ENCODE peak calls at places on chromosomes 13 and 19, in six cellular contexts. One of them, this sample, is unnamed.

GRCh38 chr13:41411536-41411935 is 45.8 kb upstream of the RGCC start:
- ATAC-seq in activated T-cell treated with anti-CD3 and anti-CD28 coated beads, Interleukin-2, amount 50 U/mL, for 4 hours: no peak
- ATAC-seq in T-helper 17 cell: peak; percentile 52
- ATAC-seq in left colon: peak; percentile 54
- ATAC-seq in heart right ventricle: peak; percentile 49
- ATAC-seq in left lung: peak; percentile 86
- ATAC-seq in this sample: peak; percentile 50

GRCh38 chr13:48547663-48548092 is 14.8 kb upstream of the RCBTB2 start:
- ATAC-seq in left lung: no peak
- ATAC-seq in left colon: no peak
- ATAC-seq in heart right ventricle: no peak
- ATAC-seq in T-helper 17 cell: no peak
- ATAC-seq in activated T-cell treated with anti-CD3 and anti-CD28 coated beads, Interleukin-2, amount 50 U/mL, for 4 hours: no peak
- ATAC-seq in this sample: no peak

GRCh38 chr13:106432636-106433035 is 102.8 kb downstream of the EFNB2 start:
- ATAC-seq in heart right ventricle: no peak
- ATAC-seq in T-helper 17 cell: no peak
- ATAC-seq in left lung: no peak
- ATAC-seq in activated T-cell treated with anti-CD3 and anti-CD28 coated beads, Interleukin-2, amount 50 U/mL, for 4 hours: no peak
- ATAC-seq in left colon: no peak
- ATAC-seq in this sample: no peak

GRCh38 chr19:4391701-4392543 is 8.4 kb downstream of the SH3GL1 start:
- ATAC-seq in heart right ventricle: peak; percentile 69
- ATAC-seq in left lung: peak; percentile 33
- ATAC-seq in left colon: no peak
- ATAC-seq in activated T-cell treated with anti-CD3 and anti-CD28 coated beads, Interleukin-2, amount 50 U/mL, for 4 hours: no peak
- ATAC-seq in T-helper 17 cell: no peak
- ATAC-seq in this sample: peak; percentile 22

GRCh38 chr13:41941174-41941573 is 19.7 kb downstream of the VWA8 start:
- ATAC-seq in left colon: no peak
- ATAC-seq in left lung: no peak
- ATAC-seq in activated T-cell treated with anti-CD3 and anti-CD28 coated beads, Interleukin-2, amount 50 U/mL, for 4 hours: no peak
- ATAC-seq in heart right ventricle: peak; percentile 87
- ATAC-seq in T-helper 17 cell: no peak
- ATAC-seq in this sample: no peak

GRCh38 chr13:43328907-43329306 is 305.5 kb downstream of the DNAJC15 start:
- ATAC-seq in left colon: no peak
- ATAC-seq in left lung: no peak
- ATAC-seq in activated T-cell treated with anti-CD3 and anti-CD28 coated beads, Interleukin-2, amount 50 U/mL, for 4 hours: no peak
- ATAC-seq in heart right ventricle: no peak
- ATAC-seq in T-helper 17 cell: no peak
- ATAC-seq in this sample: no peak

GRCh38 chr19:41921280-41922219 is 6.7 kb downstream of the ERFL start:
- ATAC-seq in left lung: no peak
- ATAC-seq in left colon: no peak
- ATAC-seq in activated T-cell treated with anti-CD3 and anti-CD28 coated beads, Interleukin-2, amount 50 U/mL, for 4 hours: no peak
- ATAC-seq in heart right ventricle: no peak
- ATAC-seq in T-helper 17 cell: no peak
- ATAC-seq in this sample: no peak

GRCh38 chr19:1863308-1863637 is at the start of gene KLF16:
- ATAC-seq in left lung: no peak
- ATAC-seq in left colon: no peak
- ATAC-seq in T-helper 17 cell: no peak
- ATAC-seq in activated T-cell treated with anti-CD3 and anti-CD28 coated beads, Interleukin-2, amount 50 U/mL, for 4 hours: peak; percentile 6
- ATAC-seq in heart right ventricle: no peak
- ATAC-seq in this sample: no peak

GRCh38 chr13:35379663-35380062 is 96.8 kb downstream of the MAB21L1 start:
- ATAC-seq in left lung: no peak
- ATAC-seq in heart right ventricle: peak; percentile 75
- ATAC-seq in T-helper 17 cell: no peak
- ATAC-seq in activated T-cell treated with anti-CD3 and anti-CD28 coated beads, Interleukin-2, amount 50 U/mL, for 4 hours: no peak
- ATAC-seq in left colon: no peak
- ATAC-seq in this sample: no peak

GRCh38 chr13:51976423-51976822 is 34.8 kb downstream of the ATP7B start:
- ATAC-seq in T-helper 17 cell: no peak
- ATAC-seq in left colon: no peak
- ATAC-seq in left lung: no peak
- ATAC-seq in activated T-cell treated with anti-CD3 and anti-CD28 coated beads, Interleukin-2, amount 50 U/mL, for 4 hours: no peak
- ATAC-seq in heart right ventricle: no peak
- ATAC-seq in this sample: peak; percentile 39

GRCh38 chr19:11152318-11153062 is 3.1 kb downstream of the SPC24 start:
- ATAC-seq in left lung: peak; percentile 15
- ATAC-seq in activated T-cell treated with anti-CD3 and anti-CD28 coated beads, Interleukin-2, amount 50 U/mL, for 4 hours: no peak
- ATAC-seq in left colon: peak; percentile 63
- ATAC-seq in T-helper 17 cell: no peak
- ATAC-seq in heart right ventricle: peak; percentile 62
- ATAC-seq in this sample: peak; percentile 28

GRCh38 chr19:10111405-10111811 is at the start of gene P2RY11:
- ATAC-seq in left colon: no peak
- ATAC-seq in heart right ventricle: no peak
- ATAC-seq in T-helper 17 cell: peak; percentile 15
- ATAC-seq in left lung: peak; percentile 3
- ATAC-seq in activated T-cell treated with anti-CD3 and anti-CD28 coated beads, Interleukin-2, amount 50 U/mL, for 4 hours: no peak
- ATAC-seq in this sample: no peak

GRCh38 chr19:38665950-38666661 is 18.7 kb downstream of the ACTN4 start:
- ATAC-seq in left lung: peak; percentile 58
- ATAC-seq in heart right ventricle: peak; percentile 68
- ATAC-seq in left colon: no peak
- ATAC-seq in T-helper 17 cell: no peak
- ATAC-seq in activated T-cell treated with anti-CD3 and anti-CD28 coated beads, Interleukin-2, amount 50 U/mL, for 4 hours: no peak
- ATAC-seq in this sample: no peak

GRCh38 chr13:27295096-27295495 is 24.5 kb downstream of the RASL11A start:
- ATAC-seq in activated T-cell treated with anti-CD3 and anti-CD28 coated beads, Interleukin-2, amount 50 U/mL, for 4 hours: no peak
- ATAC-seq in T-helper 17 cell: no peak
- ATAC-seq in left colon: no peak
- ATAC-seq in heart right ventricle: no peak
- ATAC-seq in left lung: no peak
- ATAC-seq in this sample: no peak

GRCh38 chr13:33541962-33542308 is 256.4 kb upstream of the STARD13 start:
- ATAC-seq in left lung: no peak
- ATAC-seq in T-helper 17 cell: no peak
- ATAC-seq in left colon: no peak
- ATAC-seq in activated T-cell treated with anti-CD3 and anti-CD28 coated beads, Interleukin-2, amount 50 U/mL, for 4 hours: no peak
- ATAC-seq in heart right ventricle: no peak
- ATAC-seq in this sample: no peak

GRCh38 chr13:103862525-103862924 is 796.3 kb upstream of the SLC10A2 start:
- ATAC-seq in heart right ventricle: no peak
- ATAC-seq in left lung: no peak
- ATAC-seq in left colon: no peak
- ATAC-seq in T-helper 17 cell: no peak
- ATAC-seq in activated T-cell treated with anti-CD3 and anti-CD28 coated beads, Interleukin-2, amount 50 U/mL, for 4 hours: no peak
- ATAC-seq in this sample: no peak

GRCh38 chr13:27263438-27263837 is 7.2 kb upstream of the RASL11A start:
- ATAC-seq in T-helper 17 cell: no peak
- ATAC-seq in left colon: no peak
- ATAC-seq in left lung: no peak
- ATAC-seq in heart right ventricle: no peak
- ATAC-seq in activated T-cell treated with anti-CD3 and anti-CD28 coated beads, Interleukin-2, amount 50 U/mL, for 4 hours: no peak
- ATAC-seq in this sample: no peak

GRCh38 chr19:17138937-17139598 is 63.5 kb downstream of the MYO9B start:
- ATAC-seq in left lung: peak; percentile 69
- ATAC-seq in T-helper 17 cell: no peak
- ATAC-seq in left colon: no peak
- ATAC-seq in activated T-cell treated with anti-CD3 and anti-CD28 coated beads, Interleukin-2, amount 50 U/mL, for 4 hours: no peak
- ATAC-seq in heart right ventricle: peak; percentile 68
- ATAC-seq in this sample: no peak

GRCh38 chr19:32373614-32374295 is 28.3 kb downstream of the ZNF507 start:
- ATAC-seq in activated T-cell treated with anti-CD3 and anti-CD28 coated beads, Interleukin-2, amount 50 U/mL, for 4 hours: no peak
- ATAC-seq in left lung: peak; percentile 98
- ATAC-seq in left colon: peak; percentile 99
- ATAC-seq in heart right ventricle: peak; percentile 98
- ATAC-seq in T-helper 17 cell: no peak
- ATAC-seq in this sample: peak; percentile 100

GRCh38 chr13:99326012-99326411 is 18.8 kb upstream of the GPR183 start:
- ATAC-seq in left lung: no peak
- ATAC-seq in left colon: no peak
- ATAC-seq in heart right ventricle: no peak
- ATAC-seq in activated T-cell treated with anti-CD3 and anti-CD28 coated beads, Interleukin-2, amount 50 U/mL, for 4 hours: no peak
- ATAC-seq in T-helper 17 cell: no peak
- ATAC-seq in this sample: no peak

GRCh38 chr13:94431987-94432386 is 47.5 kb downstream of the DCT start:
- ATAC-seq in heart right ventricle: no peak
- ATAC-seq in T-helper 17 cell: no peak
- ATAC-seq in left lung: no peak
- ATAC-seq in activated T-cell treated with anti-CD3 and anti-CD28 coated beads, Interleukin-2, amount 50 U/mL, for 4 hours: peak; percentile 57
- ATAC-seq in left colon: no peak
- ATAC-seq in this sample: no peak

GRCh38 chr13:74243637-74244526 is 109.7 kb upstream of the KLF12 start:
- ATAC-seq in heart right ventricle: no peak
- ATAC-seq in left colon: no peak
- ATAC-seq in left lung: no peak
- ATAC-seq in activated T-cell treated with anti-CD3 and anti-CD28 coated beads, Interleukin-2, amount 50 U/mL, for 4 hours: peak; percentile 82
- ATAC-seq in T-helper 17 cell: peak; percentile 81
- ATAC-seq in this sample: no peak

GRCh38 chr13:43572601-43573360 is 214.0 kb downstream of the ENOX1 start:
- ATAC-seq in heart right ventricle: no peak
- ATAC-seq in left colon: no peak
- ATAC-seq in activated T-cell treated with anti-CD3 and anti-CD28 coated beads, Interleukin-2, amount 50 U/mL, for 4 hours: no peak
- ATAC-seq in T-helper 17 cell: no peak
- ATAC-seq in left lung: no peak
- ATAC-seq in this sample: no peak

GRCh38 chr13:53150568-53150967 is 122.0 kb downstream of the OLFM4 start:
- ATAC-seq in T-helper 17 cell: no peak
- ATAC-seq in left lung: no peak
- ATAC-seq in heart right ventricle: no peak
- ATAC-seq in left colon: peak; percentile 68
- ATAC-seq in activated T-cell treated with anti-CD3 and anti-CD28 coated beads, Interleukin-2, amount 50 U/mL, for 4 hours: no peak
- ATAC-seq in this sample: peak; percentile 65

This sample was measured in esophagus mucosa.